ENCODE peak calls at places on chromosomes 3 and 15, in eight cellular contexts. D, C, X, O, M, Z, P and Q are unnamed samples.

GRCh38 chr3:38397320-38397719 is 50.7 kb downstream of the XYLB start:
- DNase-seq in M (peak), Z (peak), O (no peak), P (no peak), C (no peak), X (peak), D (peak), Q (peak)

GRCh38 chr15:27587810-27588209 is 511.3 kb downstream of the OCA2 start:
- DNase-seq in Z (no peak), D (no peak), P (no peak), M (no peak), X (no peak), C (no peak), O (no peak), Q (no peak)

GRCh38 chr3:151299006-151299405 is 17.6 kb downstream of the GPR87 start:
- DNase-seq in C (no peak), P (no peak), O (no peak), M (no peak), X (no peak), Z (no peak), D (no peak), Q (no peak)

GRCh38 chr15:49171790-49172189 is 1.7 kb downstream of the GALK2 start:
- DNase-seq in O (no peak), P (no peak), C (no peak), Z (no peak), D (no peak), M (no peak), X (no peak), Q (no peak)

GRCh38 chr3:103052236-103052830 is 617.5 kb downstream of the ZPLD1 start:
- DNase-seq in P (no peak), D (no peak), O (peak), X (peak), M (peak), C (peak), Z (no peak), Q (peak)

GRCh38 chr15:99986297-99987118 is 253.3 kb upstream of the LYSMD4 start:
- DNase-seq in O (no peak), Z (no peak), P (no peak), M (no peak), D (peak), X (no peak), C (no peak), Q (no peak)

GRCh38 chr3:128312271-128312670 is 154.4 kb downstream of the DNAJB8 start:
- DNase-seq in D (no peak), P (peak), C (no peak), Z (no peak), O (no peak), X (no peak), M (no peak), Q (no peak)

GRCh38 chr3:22372292-22372949 is 621.4 kb upstream of the ZNF385D start:
- DNase-seq in Z (no peak), P (no peak), D (peak), X (peak), C (no peak), O (no peak), M (no peak), Q (no peak)

GRCh38 chr15:98410328-98410727 is 238.0 kb upstream of the IGF1R start:
- DNase-seq in Z (no peak), M (no peak), X (no peak), O (no peak), D (no peak), P (no peak), C (no peak), Q (no peak)

GRCh38 chr3:87900061-87900460 is 158.7 kb downstream of the CGGBP1 start:
- DNase-seq in O (no peak), X (no peak), D (no peak), M (no peak), C (no peak), P (no peak), Z (no peak), Q (no peak)
- TF ChIP-seq CTCF in O (peak), X (peak), D (no peak), M (no peak), C (no peak), P (peak), Z (peak), Q (no peak)

GRCh38 chr15:43775411-43775965 is 1.3 kb downstream of the ELL3 start:
- DNase-seq in X (peak), C (no peak), O (peak), M (peak), Z (no peak), P (no peak), D (no peak), Q (peak)
- TF ChIP-seq CTCF in X (peak), C (no peak), O (peak), M (peak), Z (peak), P (no peak), D (peak), Q (no peak)

DNA sequence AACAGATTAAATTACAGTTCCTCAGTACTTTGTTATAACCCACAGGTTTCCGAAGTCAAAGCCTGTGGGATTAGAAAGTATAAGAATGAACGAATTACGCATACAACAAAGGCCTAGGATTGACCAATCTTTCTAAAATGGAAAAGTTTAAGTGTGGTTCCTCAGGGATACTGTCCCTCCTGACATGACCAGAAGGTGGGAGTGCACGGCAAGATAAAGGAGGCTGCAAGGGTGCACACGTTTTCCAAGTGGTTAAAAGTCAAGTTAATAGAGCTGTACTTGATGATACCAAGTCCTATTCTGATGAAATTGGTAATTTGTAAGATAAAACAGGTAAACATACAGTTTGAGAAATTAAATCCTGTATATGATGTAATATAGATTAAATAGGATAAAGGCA is 96.2 kb downstream of the ALDH1A2 start:
- DNase-seq in C (no peak), D (peak), X (peak), O (no peak), P (no peak), Z (no peak), M (peak), Q (peak)
- TF ChIP-seq CTCF in C (no peak), D (peak), X (peak), O (no peak), P (no peak), Z (no peak), M (peak), Q (no peak)

GRCh38 chr3:51245871-51246270 is 139.2 kb upstream of the MANF start:
- DNase-seq in M (no peak), P (no peak), Z (no peak), X (no peak), O (no peak), C (no peak), D (no peak), Q (no peak)

GRCh38 chr3:51243919-51244318 is 141.2 kb upstream of the MANF start:
- DNase-seq in M (no peak), C (no peak), D (no peak), P (no peak), Z (no peak), O (no peak), X (no peak), Q (no peak)

GRCh38 chr3:51242939-51243338 is 142.2 kb upstream of the MANF start:
- DNase-seq in D (no peak), P (no peak), Z (no peak), X (no peak), C (no peak), M (no peak), O (no peak), Q (no peak)
- TF ChIP-seq CTCF in D (no peak), P (no peak), Z (no peak), X (no peak), C (no peak), M (no peak), O (no peak), Q (no peak)

DNA sequence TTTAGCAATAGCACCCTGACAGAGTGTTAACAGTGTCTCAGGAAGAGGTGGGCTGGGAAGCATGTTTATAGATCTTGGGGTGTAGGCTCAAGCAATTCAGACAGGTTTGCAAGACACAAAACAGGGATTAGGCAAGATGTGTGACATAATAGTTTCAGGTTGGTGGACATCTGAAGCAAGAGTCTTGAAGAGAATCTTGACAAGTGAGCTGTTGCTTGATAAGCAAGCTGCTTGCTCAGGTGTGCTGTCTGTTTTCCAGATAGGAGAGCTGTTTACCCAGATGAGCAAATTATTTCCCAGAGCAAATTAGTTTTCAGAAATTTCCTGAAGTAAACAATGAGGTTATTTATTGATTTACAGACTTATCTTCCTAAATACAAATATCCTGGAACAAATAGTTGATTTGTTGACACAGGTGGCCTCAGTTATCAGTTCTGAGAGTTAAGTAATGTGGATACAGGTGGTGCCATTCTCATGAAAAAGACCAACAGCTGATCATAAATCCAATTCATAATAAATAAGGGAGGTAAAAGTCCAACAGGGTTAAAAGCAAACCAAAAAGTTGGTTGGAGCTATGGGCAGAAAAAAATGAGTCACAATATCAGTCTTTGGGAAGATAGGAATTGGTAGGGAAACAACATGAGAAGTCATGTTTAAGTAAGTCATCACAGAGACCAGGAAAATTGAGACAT is 437.3 kb downstream of the TBL1XR1 start:
- DNase-seq in P (no peak), O (no peak), M (no peak), C (no peak), X (peak), Z (no peak), D (no peak), Q (no peak)
- TF ChIP-seq CTCF in P (no peak), O (no peak), M (no peak), C (no peak), X (no peak), Z (no peak), D (no peak), Q (no peak)

DNA sequence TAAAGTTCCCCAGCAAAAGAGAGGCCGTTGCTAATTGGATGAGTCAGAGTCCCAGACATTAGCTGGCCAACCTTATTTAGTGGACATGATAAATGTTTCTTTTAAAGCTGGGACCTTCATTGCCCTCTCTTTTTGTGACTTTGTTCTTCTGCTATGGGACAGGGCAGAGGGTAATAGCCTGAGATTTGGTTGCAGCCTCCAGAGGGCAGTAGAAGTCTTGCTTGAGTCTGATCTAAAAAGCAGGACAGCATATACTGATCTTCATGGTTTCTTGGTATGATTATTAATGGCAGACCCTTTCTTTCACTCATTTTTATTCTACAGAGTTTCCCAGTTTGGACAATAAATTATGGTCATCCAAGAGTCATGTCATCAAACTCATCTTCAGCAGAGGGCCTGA is 25.1 kb upstream of the ZKSCAN7 start:
- DNase-seq in C (no peak), Z (peak), X (peak), P (no peak), M (no peak), O (peak), D (peak), Q (no peak)
- TF ChIP-seq CTCF in C (no peak), Z (peak), X (peak), P (no peak), M (peak), O (peak), D (peak), Q (no peak)